ENCODE peak calls at places on chromosome 21, in nine cellular contexts. K is endothelial cell of umbilical vein, N is NB4, B is esophagus squamous epithelium, O is transverse colon, P is prostate gland, Y is body of pancreas, Z is breast epithelium, I is heart left ventricle. X is an unnamed sample.

GRCh38 chr21:45040114-45040715 is 34.2 kb upstream of the ADARB1 start:
- DNase-seq in K (no peak), N (no peak), B (no peak), O (no peak), P (no peak), Y (no peak), Z (no peak), I (no peak), X (no peak)

GRCh38 chr21:27246741-27247140 is 279.9 kb upstream of the ADAMTS5 start:
- DNase-seq in K (no peak), N (no peak), B (no peak), O (no peak), P (no peak), Y (no peak), Z (no peak), I (no peak), X (no peak)

GRCh38 chr21:25025596-25025995 is 581.7 kb downstream of the MRPL39 start:
- DNase-seq in K (no peak), N (peak; percentile 10), B (no peak), O (no peak), P (no peak), Y (no peak), Z (no peak), I (no peak), X (no peak)

GRCh38 chr21:45511661-45512431 is 30.4 kb downstream of the SLC19A1 start:
- DNase-seq in K (no peak), N (no peak), B (no peak), O (no peak), P (no peak), Y (no peak), Z (no peak), I (no peak), X (peak; percentile 82)

GRCh38 chr21:44934797-44935532 is 4.9 kb upstream of the SLX9 start:
- DNase-seq in K (no peak), N (no peak), B (no peak), O (no peak), P (no peak), Y (no peak), Z (no peak), I (no peak), X (no peak)

GRCh38 chr21:43292041-43292865 is 123.4 kb downstream of the CRYAA start:
- DNase-seq in K (no peak), N (no peak), B (no peak), O (no peak), P (no peak), Y (no peak), Z (no peak), I (no peak), X (no peak)

GRCh38 chr21:35275776-35276175 is 226.7 kb upstream of the RUNX1 start:
- DNase-seq in K (no peak), N (no peak), B (no peak), O (no peak), P (no peak), Y (no peak), Z (no peak), I (no peak), X (no peak)

GRCh38 chr21:21897275-21897883 is 899.2 kb downstream of the NCAM2 start:
- DNase-seq in K (no peak), N (no peak), B (no peak), O (no peak), P (peak; percentile 12), Y (no peak), Z (no peak), I (no peak), X (no peak)

GRCh38 chr21:32494946-32495703 is 82.6 kb downstream of the EVA1C start:
- DNase-seq in K (peak; percentile 91), N (no peak), B (no peak), O (no peak), P (peak; percentile 58), Y (no peak), Z (no peak), I (no peak), X (peak; percentile 25)

GRCh38 chr21:34930971-34931370 is 118.1 kb downstream of the RUNX1 start:
- DNase-seq in K (no peak), N (no peak), B (no peak), O (no peak), P (no peak), Y (no peak), Z (no peak), I (no peak), X (no peak)

GRCh38 chr21:31967334-31967733 is 94.5 kb downstream of the HUNK start:
- DNase-seq in K (no peak), N (no peak), B (no peak), O (no peak), P (no peak), Y (no peak), Z (no peak), I (no peak), X (no peak)

GRCh38 chr21:18716578-18717138 is 313.1 kb upstream of the TMPRSS15 start:
- DNase-seq in K (peak; percentile 54), N (no peak), B (no peak), O (no peak), P (no peak), Y (no peak), Z (no peak), I (no peak), X (no peak)

GRCh38 chr21:39048574-39048973 is 134.7 kb downstream of the PSMG1 start:
- DNase-seq in K (no peak), N (peak; percentile 74), B (no peak), O (no peak), P (no peak), Y (no peak), Z (no peak), I (no peak), X (no peak)

GRCh38 chr21:26050857-26051256 is 119.7 kb downstream of the APP start:
- DNase-seq in K (no peak), N (no peak), B (no peak), O (no peak), P (no peak), Y (no peak), Z (no peak), I (no peak), X (no peak)

GRCh38 chr21:44299458-44300261 is at the start of gene PFKL:
- DNase-seq in K (peak; percentile 38), N (peak; percentile 96), B (no peak), O (peak; percentile 83), P (peak; percentile 49), Y (peak; percentile 63), Z (peak; percentile 44), I (peak; percentile 76), X (peak; percentile 93)

GRCh38 chr21:35508389-35508888 is 459.3 kb upstream of the RUNX1 start:
- DNase-seq in K (no peak), N (peak; percentile 98), B (no peak), O (peak; percentile 50), P (no peak), Y (peak; percentile 80), Z (no peak), I (peak; percentile 57), X (no peak)

GRCh38 chr21:33651965-33652680 is 9.8 kb downstream of the ITSN1 start:
- DNase-seq in K (no peak), N (no peak), B (no peak), O (no peak), P (no peak), Y (no peak), Z (no peak), I (no peak), X (no peak)

DNA sequence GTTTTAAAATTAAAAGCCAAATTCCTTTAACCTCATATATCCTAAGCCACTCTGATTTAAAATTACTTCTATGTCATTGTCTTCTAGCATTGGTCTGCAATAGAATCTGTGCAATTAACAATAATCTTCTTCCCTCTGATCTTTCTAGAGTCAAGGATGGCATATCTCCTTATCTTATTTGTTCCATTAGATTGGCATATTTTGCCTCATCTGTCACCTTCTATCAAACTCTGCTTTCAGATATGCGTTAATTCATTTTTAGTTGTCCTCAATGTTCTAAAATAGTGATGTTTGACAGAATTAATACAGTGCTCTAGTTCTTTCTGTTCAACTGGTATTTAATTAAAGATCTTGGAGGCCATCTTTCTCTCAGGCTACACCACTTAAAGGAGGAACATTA is 3.1 kb downstream of the NRIP1 start:
- DNase-seq in K (peak; percentile 7), N (no peak), B (no peak), O (no peak), P (no peak), Y (no peak), Z (no peak), I (no peak), X (no peak)
- H3K4me3 ChIP-seq in K (peak overlapping the region; percentile 22), N (no peak overlapping the region), B (no peak overlapping the region), O (peak overlapping the region; percentile 99), P (no peak overlapping the region), Y (no peak overlapping the region), Z (no peak overlapping the region), I (no peak overlapping the region), X (no peak overlapping the region)

GRCh38 chr21:42234464-42235241 is 15.7 kb downstream of the ABCG1 start:
- DNase-seq in K (peak; percentile 52), N (peak; percentile 72), B (no peak), O (peak; percentile 85), P (peak; percentile 53), Y (peak; percentile 79), Z (peak; percentile 42), I (peak; percentile 74), X (peak; percentile 91)
- TF ChIP-seq POLR2A in K (no peak), N (peak; percentile 57), B (no peak), O (peak; percentile 57), P (peak; percentile 20), Y (peak; percentile 13), Z (no peak), I (no peak), X (no peak)

DNA sequence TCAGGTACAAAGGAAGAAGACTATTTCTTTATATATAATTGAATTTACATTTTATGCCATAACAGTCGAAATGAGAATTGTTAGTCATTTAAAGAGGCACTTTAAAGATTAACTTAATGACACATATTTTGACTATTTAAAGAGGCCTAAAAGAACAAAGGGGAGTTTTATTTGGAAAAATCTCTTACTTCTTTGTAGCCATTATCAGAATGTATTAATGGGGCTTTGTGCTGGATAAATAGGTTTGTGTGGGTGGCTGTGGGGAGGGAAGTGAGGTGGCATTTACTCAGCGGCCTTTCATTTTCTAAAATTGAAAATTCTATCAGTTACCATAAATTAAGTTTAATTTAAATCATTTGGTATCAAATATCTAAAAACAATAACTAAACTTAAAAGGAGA is 462.2 kb upstream of the CXADR start:
- DNase-seq in K (no peak), N (no peak), B (no peak), O (no peak), P (no peak), Y (no peak), Z (no peak), I (no peak), X (no peak)
- H3K4me3 ChIP-seq in K (no peak overlapping the region), N (no peak overlapping the region), B (no peak overlapping the region), O (no peak overlapping the region), P (no peak overlapping the region), Y (no peak overlapping the region), Z (no peak overlapping the region), I (no peak overlapping the region), X (no peak overlapping the region)

GRCh38 chr21:37563641-37564340 is 197.2 kb downstream of the DYRK1A start:
- DNase-seq in K (peak; percentile 93), N (peak; percentile 96), B (peak; percentile 54), O (peak; percentile 94), P (peak; percentile 93), Y (peak; percentile 96), Z (peak; percentile 89), I (peak; percentile 94), X (peak; percentile 98)
- TF ChIP-seq POLR2A in K (peak; percentile 89), N (peak; percentile 58), B (no peak), O (peak; percentile 66), P (peak; percentile 68), Y (peak; percentile 94), Z (peak; percentile 22), I (no peak), X (no peak)